ENCODE peak calls at places on chromosomes 11 and 22, in four cellular contexts. F, D, W and C are unnamed samples.

GRCh38 chr11:111378773-111379499 is at the start of gene POU2AF1:
- DNase-seq in D (no peak), W (peak; percentile 82), F (no peak), C (no peak)

GRCh38 chr11:73263640-73264039 is 8.5 kb upstream of the P2RY6 start:
- DNase-seq in F (no peak), D (no peak), W (no peak), C (no peak)

GRCh38 chr11:64286801-64287159 is 1.1 kb downstream of the GPR137 start:
- DNase-seq in W (no peak), D (no peak), F (no peak), C (no peak)

GRCh38 chr11:44909557-44909956 is 41.1 kb downstream of the TP53I11 start:
- DNase-seq in F (no peak), D (no peak), W (no peak), C (no peak)

GRCh38 chr11:382081-382643 is 11.8 kb upstream of the PKP3 start:
- DNase-seq in D (no peak), F (no peak), W (no peak), C (no peak)

GRCh38 chr22:19817561-19818263 is 37.0 kb downstream of the GNB1L start:
- DNase-seq in D (no peak), F (no peak), W (no peak), C (no peak)

GRCh38 chr11:95289378-95289777 is 58.4 kb upstream of the SESN3 start:
- DNase-seq in F (no peak), D (no peak), W (no peak), C (no peak)

GRCh38 chr11:14967581-14968214 is 4.5 kb downstream of the CALCA start:
- DNase-seq in F (no peak), D (no peak), W (no peak), C (no peak)

GRCh38 chr22:42962295-42963230 is 52.4 kb downstream of the PACSIN2 start:
- DNase-seq in D (no peak), W (no peak), F (no peak), C (no peak)
- TF ChIP-seq SUZ12 in D (no peak), W (no peak), F (no peak), C (no peak)

GRCh38 chr22:50058338-50059184 is 463 bp upstream of the TTLL8 start:
- DNase-seq in F (no peak), W (no peak), D (no peak), C (no peak)
- TF ChIP-seq ZNF274 in F (no peak), W (no peak), D (no peak), C (no peak)

DNA sequence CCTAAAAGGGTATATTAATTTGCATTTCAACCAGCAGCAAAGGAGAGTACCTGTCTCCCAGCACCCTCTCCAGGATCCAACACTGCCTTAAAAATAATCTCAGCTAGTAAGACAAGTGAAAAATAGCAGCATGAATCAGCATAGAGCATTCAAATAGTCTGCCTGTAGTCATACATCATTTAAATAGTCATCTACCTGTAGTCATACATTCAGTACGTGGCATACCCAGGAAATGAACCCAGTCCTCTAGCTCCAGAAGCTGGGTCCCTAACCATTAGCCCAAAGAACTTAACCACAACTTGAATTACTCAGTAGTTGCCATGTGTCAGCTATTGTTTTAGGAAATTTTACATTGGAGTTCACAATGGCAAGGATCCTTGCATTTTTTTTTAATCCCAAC is 9.3 kb downstream of the TENM4 start:
- DNase-seq in W (no peak), F (no peak), D (no peak), C (no peak)
- TF ChIP-seq SUZ12 in W (no peak), F (no peak), D (no peak), C (no peak)

DNA sequence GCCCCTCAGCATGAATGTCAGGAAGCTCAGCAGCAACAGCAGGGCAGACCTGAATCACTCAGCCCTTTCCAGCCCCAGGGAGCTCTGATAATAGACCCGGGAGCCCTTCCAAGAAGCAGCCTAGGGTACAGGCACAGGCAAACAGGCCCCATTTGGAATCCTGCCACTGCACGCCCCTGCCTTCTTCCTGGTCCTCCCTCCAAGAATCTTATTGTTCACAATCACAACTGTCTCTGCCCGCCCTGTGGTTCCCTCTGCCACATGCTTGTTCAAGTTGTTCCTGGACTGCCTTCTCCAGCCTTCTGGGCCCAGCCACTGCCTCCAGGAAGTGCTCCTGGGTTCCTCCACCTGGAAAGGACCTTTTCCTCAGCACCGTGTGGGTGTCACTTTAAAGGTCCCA is 54.6 kb downstream of the LRRC32 start:
- DNase-seq in D (no peak), F (no peak), W (no peak), C (no peak)
- TF ChIP-seq ZNF274 in D (no peak), F (no peak), W (no peak), C (no peak)

GRCh38 chr11:61787928-61788491 is 4.4 kb downstream of the TMEM258 start:
- DNase-seq in W (no peak), D (peak; percentile 74), F (no peak), C (peak; percentile 40)
- TF ChIP-seq SUZ12 in W (no peak), D (no peak), F (no peak), C (no peak)

GRCh38 chr11:134397304-134398078 is 14.6 kb downstream of the B3GAT1 start:
- DNase-seq in D (no peak), W (no peak), F (no peak), C (no peak)

GRCh38 chr11:134399293-134399654 is 12.8 kb downstream of the B3GAT1 start:
- DNase-seq in W (no peak), F (no peak), D (no peak), C (no peak)

GRCh38 chr11:134398644-134399292 is 13.3 kb downstream of the B3GAT1 start:
- DNase-seq in D (no peak), W (no peak), F (no peak), C (no peak)

GRCh38 chr11:134399996-134400395 is 12.0 kb downstream of the B3GAT1 start:
- DNase-seq in W (no peak), D (no peak), F (no peak), C (no peak)

DNA sequence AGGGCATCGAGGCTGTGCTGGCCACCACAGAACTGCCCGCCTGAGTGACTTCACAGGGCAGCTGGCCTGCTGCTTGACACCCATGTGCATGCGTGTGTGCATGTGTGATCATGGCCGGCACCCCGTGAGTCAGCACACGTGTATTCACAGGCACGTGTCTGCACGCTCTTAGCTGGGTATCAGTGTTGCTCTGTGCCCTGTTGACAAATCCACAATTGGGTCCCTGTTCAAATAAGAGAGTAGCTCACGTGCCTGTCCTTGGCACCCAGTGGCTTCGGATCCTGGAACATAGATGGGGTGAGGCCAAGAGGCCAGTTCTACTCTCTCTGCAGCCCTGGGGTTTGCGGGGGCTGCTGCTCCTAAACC is 14.0 kb downstream of the B3GAT1 start:
- DNase-seq in W (no peak), F (no peak), D (no peak), C (no peak)
- TF ChIP-seq ZNF274 in W (no peak), F (no peak), D (no peak), C (no peak)